ENCODE peak calls at places on chromosomes 2 and 18, in ten cellular contexts. One of them, this sample, is unnamed.

GRCh38 chr2:157345647-157346389 is 20.2 kb upstream of the ERMN start:
- DNase-seq in transverse colon: no peak
- DNase-seq in kidney: no peak
- DNase-seq in A549: no peak
- DNase-seq in sigmoid colon: no peak
- DNase-seq in HepG2: no peak
- DNase-seq in hepatocyte: no peak
- DNase-seq in spleen: no peak
- DNase-seq in psoas muscle: no peak
- DNase-seq in lung: no peak
- DNase-seq in this sample: no peak

GRCh38 chr2:223114170-223114569 is 62.2 kb downstream of the KCNE4 start:
- DNase-seq in spleen: no peak
- DNase-seq in A549: no peak
- DNase-seq in HepG2: no peak
- DNase-seq in lung: no peak
- DNase-seq in kidney: no peak
- DNase-seq in hepatocyte: no peak
- DNase-seq in transverse colon: no peak
- DNase-seq in psoas muscle: no peak
- DNase-seq in sigmoid colon: no peak
- DNase-seq in this sample: no peak

GRCh38 chr2:144374163-144374661 is 145.7 kb downstream of the ZEB2 start:
- DNase-seq in psoas muscle: no peak
- DNase-seq in lung: no peak
- DNase-seq in transverse colon: no peak
- DNase-seq in hepatocyte: no peak
- DNase-seq in spleen: no peak
- DNase-seq in A549: no peak
- DNase-seq in HepG2: no peak
- DNase-seq in kidney: no peak
- DNase-seq in sigmoid colon: no peak
- DNase-seq in this sample: no peak

GRCh38 chr2:234111523-234111922 is 61.0 kb downstream of the SPP2 start:
- DNase-seq in transverse colon: no peak
- DNase-seq in lung: no peak
- DNase-seq in HepG2: no peak
- DNase-seq in spleen: no peak
- DNase-seq in sigmoid colon: no peak
- DNase-seq in A549: peak; percentile 66
- DNase-seq in kidney: no peak
- DNase-seq in hepatocyte: no peak
- DNase-seq in psoas muscle: no peak
- DNase-seq in this sample: no peak

GRCh38 chr2:68709421-68709911 is 25.1 kb upstream of the ARHGAP25 start:
- DNase-seq in transverse colon: no peak
- DNase-seq in lung: no peak
- DNase-seq in A549: peak; percentile 62
- DNase-seq in hepatocyte: peak; percentile 68
- DNase-seq in kidney: no peak
- DNase-seq in sigmoid colon: no peak
- DNase-seq in spleen: no peak
- DNase-seq in HepG2: peak; percentile 57
- DNase-seq in psoas muscle: no peak
- DNase-seq in this sample: no peak

GRCh38 chr18:34633368-34633767 is 76.7 kb upstream of the DTNA start:
- DNase-seq in sigmoid colon: no peak
- DNase-seq in hepatocyte: no peak
- DNase-seq in kidney: no peak
- DNase-seq in transverse colon: no peak
- DNase-seq in HepG2: no peak
- DNase-seq in psoas muscle: no peak
- DNase-seq in spleen: no peak
- DNase-seq in lung: no peak
- DNase-seq in A549: no peak
- DNase-seq in this sample: no peak

GRCh38 chr2:47108638-47109372 is 46.3 kb downstream of the STPG4 start:
- DNase-seq in sigmoid colon: no peak
- DNase-seq in A549: no peak
- DNase-seq in kidney: no peak
- DNase-seq in psoas muscle: no peak
- DNase-seq in transverse colon: no peak
- DNase-seq in HepG2: no peak
- DNase-seq in hepatocyte: no peak
- DNase-seq in spleen: no peak
- DNase-seq in lung: no peak
- DNase-seq in this sample: no peak

GRCh38 chr2:167749641-167750040 is 497.8 kb downstream of the STK39 start:
- DNase-seq in hepatocyte: no peak
- DNase-seq in lung: no peak
- DNase-seq in transverse colon: no peak
- DNase-seq in spleen: no peak
- DNase-seq in A549: no peak
- DNase-seq in sigmoid colon: no peak
- DNase-seq in psoas muscle: no peak
- DNase-seq in kidney: no peak
- DNase-seq in HepG2: no peak
- DNase-seq in this sample: no peak

GRCh38 chr2:6580982-6581381 is 284.7 kb downstream of the CMPK2 start:
- DNase-seq in A549: no peak
- DNase-seq in HepG2: no peak
- DNase-seq in transverse colon: no peak
- DNase-seq in kidney: no peak
- DNase-seq in hepatocyte: no peak
- DNase-seq in psoas muscle: no peak
- DNase-seq in spleen: no peak
- DNase-seq in sigmoid colon: no peak
- DNase-seq in lung: no peak
- DNase-seq in this sample: no peak

GRCh38 chr18:79459946-79460345 is 64.2 kb downstream of the NFATC1 start:
- DNase-seq in sigmoid colon: no peak
- DNase-seq in lung: no peak
- DNase-seq in HepG2: no peak
- DNase-seq in spleen: no peak
- DNase-seq in kidney: no peak
- DNase-seq in transverse colon: no peak
- DNase-seq in psoas muscle: no peak
- DNase-seq in hepatocyte: no peak
- DNase-seq in A549: no peak
- DNase-seq in this sample: no peak

GRCh38 chr2:240603846-240604245 is 17.3 kb downstream of the CAPN10 start:
- DNase-seq in psoas muscle: peak; percentile 43
- DNase-seq in A549: no peak
- DNase-seq in spleen: peak; percentile 66
- DNase-seq in HepG2: no peak
- DNase-seq in hepatocyte: no peak
- DNase-seq in transverse colon: peak; percentile 9
- DNase-seq in kidney: peak; percentile 66
- DNase-seq in lung: no peak
- DNase-seq in sigmoid colon: peak; percentile 54
- DNase-seq in this sample: no peak
- H3K27ac ChIP-seq in psoas muscle: no peak overlapping the region
- H3K27ac ChIP-seq in A549: no peak overlapping the region
- H3K27ac ChIP-seq in spleen: no peak overlapping the region
- H3K27ac ChIP-seq in HepG2: peak overlapping the region; percentile 91
- H3K27ac ChIP-seq in hepatocyte: peak overlapping the region; percentile 82
- H3K27ac ChIP-seq in transverse colon: peak overlapping the region; percentile 90
- H3K27ac ChIP-seq in kidney: no peak overlapping the region
- H3K27ac ChIP-seq in lung: no peak overlapping the region
- H3K27ac ChIP-seq in sigmoid colon: no peak overlapping the region
- H3K27ac ChIP-seq in this sample: no peak overlapping the region

GRCh38 chr2:156343940-156344301 is 11.4 kb upstream of the NR4A2 start:
- DNase-seq in hepatocyte: no peak
- DNase-seq in spleen: no peak
- DNase-seq in transverse colon: no peak
- DNase-seq in lung: no peak
- DNase-seq in A549: no peak
- DNase-seq in kidney: no peak
- DNase-seq in psoas muscle: no peak
- DNase-seq in sigmoid colon: no peak
- DNase-seq in HepG2: no peak
- DNase-seq in this sample: no peak

GRCh38 chr2:156346731-156347130 is 14.2 kb upstream of the NR4A2 start:
- DNase-seq in transverse colon: no peak
- DNase-seq in sigmoid colon: no peak
- DNase-seq in psoas muscle: no peak
- DNase-seq in HepG2: no peak
- DNase-seq in lung: no peak
- DNase-seq in spleen: no peak
- DNase-seq in A549: no peak
- DNase-seq in hepatocyte: no peak
- DNase-seq in kidney: no peak
- DNase-seq in this sample: no peak

GRCh38 chr2:156342252-156343095 is 10.0 kb upstream of the NR4A2 start:
- DNase-seq in kidney: peak; percentile 98
- DNase-seq in transverse colon: peak; percentile 96
- DNase-seq in A549: peak; percentile 65
- DNase-seq in spleen: peak; percentile 96
- DNase-seq in hepatocyte: peak; percentile 98
- DNase-seq in lung: peak; percentile 93
- DNase-seq in psoas muscle: peak; percentile 98
- DNase-seq in sigmoid colon: peak; percentile 99
- DNase-seq in HepG2: peak; percentile 48
- DNase-seq in this sample: peak; percentile 91

GRCh38 chr2:156343096-156343939 is 10.8 kb upstream of the NR4A2 start:
- DNase-seq in sigmoid colon: no peak
- DNase-seq in spleen: no peak
- DNase-seq in hepatocyte: no peak
- DNase-seq in A549: no peak
- DNase-seq in transverse colon: no peak
- DNase-seq in kidney: no peak
- DNase-seq in lung: no peak
- DNase-seq in HepG2: no peak
- DNase-seq in psoas muscle: no peak
- DNase-seq in this sample: no peak

GRCh38 chr2:156345582-156345981 is 13.1 kb upstream of the NR4A2 start:
- DNase-seq in A549: no peak
- DNase-seq in psoas muscle: no peak
- DNase-seq in HepG2: no peak
- DNase-seq in kidney: no peak
- DNase-seq in hepatocyte: no peak
- DNase-seq in lung: no peak
- DNase-seq in sigmoid colon: no peak
- DNase-seq in spleen: no peak
- DNase-seq in transverse colon: no peak
- DNase-seq in this sample: no peak
- H3K27ac ChIP-seq in A549: no peak overlapping the region
- H3K27ac ChIP-seq in psoas muscle: peak overlapping the region; percentile 25
- H3K27ac ChIP-seq in HepG2: no peak overlapping the region
- H3K27ac ChIP-seq in kidney: no peak overlapping the region
- H3K27ac ChIP-seq in hepatocyte: no peak overlapping the region
- H3K27ac ChIP-seq in lung: no peak overlapping the region
- H3K27ac ChIP-seq in sigmoid colon: no peak overlapping the region
- H3K27ac ChIP-seq in spleen: no peak overlapping the region
- H3K27ac ChIP-seq in transverse colon: no peak overlapping the region
- H3K27ac ChIP-seq in this sample: no peak overlapping the region

GRCh38 chr2:64955467-64955866 is 33.7 kb upstream of the SLC1A4 start:
- DNase-seq in transverse colon: no peak
- DNase-seq in A549: no peak
- DNase-seq in hepatocyte: no peak
- DNase-seq in spleen: no peak
- DNase-seq in sigmoid colon: no peak
- DNase-seq in kidney: no peak
- DNase-seq in lung: no peak
- DNase-seq in psoas muscle: no peak
- DNase-seq in HepG2: no peak
- DNase-seq in this sample: no peak

GRCh38 chr2:64958556-64958955 is 30.6 kb upstream of the SLC1A4 start:
- DNase-seq in A549: no peak
- DNase-seq in sigmoid colon: no peak
- DNase-seq in kidney: no peak
- DNase-seq in spleen: no peak
- DNase-seq in hepatocyte: no peak
- DNase-seq in psoas muscle: no peak
- DNase-seq in lung: no peak
- DNase-seq in HepG2: no peak
- DNase-seq in transverse colon: no peak
- DNase-seq in this sample: no peak

GRCh38 chr2:64960819-64961218 is 28.4 kb upstream of the SLC1A4 start:
- DNase-seq in spleen: no peak
- DNase-seq in hepatocyte: no peak
- DNase-seq in kidney: no peak
- DNase-seq in sigmoid colon: no peak
- DNase-seq in lung: no peak
- DNase-seq in psoas muscle: no peak
- DNase-seq in HepG2: no peak
- DNase-seq in A549: no peak
- DNase-seq in transverse colon: no peak
- DNase-seq in this sample: no peak

GRCh38 chr2:64952896-64953482 is 36.2 kb upstream of the SLC1A4 start:
- DNase-seq in lung: no peak
- DNase-seq in transverse colon: no peak
- DNase-seq in A549: peak; percentile 51
- DNase-seq in kidney: no peak
- DNase-seq in HepG2: no peak
- DNase-seq in spleen: no peak
- DNase-seq in sigmoid colon: no peak
- DNase-seq in hepatocyte: no peak
- DNase-seq in psoas muscle: no peak
- DNase-seq in this sample: no peak

DNA sequence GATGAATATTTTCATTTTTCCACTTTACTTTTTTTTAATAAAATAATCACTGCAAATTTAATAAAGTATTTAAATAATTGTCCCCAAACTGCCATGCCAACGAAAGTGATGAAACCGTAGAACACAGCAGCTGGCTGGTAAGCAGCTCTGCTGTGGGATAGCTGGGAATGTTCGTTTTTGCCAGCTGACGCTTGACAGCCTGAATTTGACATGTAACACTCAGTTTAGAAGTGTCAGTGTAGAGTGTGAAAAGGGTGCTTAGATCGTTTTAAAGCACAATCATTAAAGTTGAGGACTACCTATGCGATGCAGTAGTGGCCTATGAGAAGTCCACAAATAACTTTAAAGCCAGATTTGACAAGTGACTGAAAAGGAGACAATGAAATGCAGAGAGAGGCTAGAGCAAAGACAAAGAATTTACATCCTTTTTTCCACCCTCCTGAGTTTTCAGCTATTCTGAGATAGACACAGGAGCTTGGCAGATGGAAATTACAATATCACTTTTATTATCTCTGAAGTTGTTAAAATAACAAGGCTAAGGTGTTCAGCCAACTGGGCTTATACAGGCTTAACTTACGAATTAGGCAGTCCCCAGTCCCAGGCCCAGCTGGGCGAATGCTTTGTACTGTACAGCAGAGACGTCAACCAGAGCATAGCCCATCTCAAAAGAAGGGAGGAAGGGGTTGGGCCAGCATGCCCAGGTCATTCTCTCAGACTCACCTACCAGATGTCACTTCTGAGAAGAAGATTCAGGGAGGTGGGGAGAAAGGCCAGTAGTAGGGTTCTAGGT is 31.9 kb upstream of the SLC1A4 start:
- DNase-seq in A549: no peak
- DNase-seq in HepG2: no peak
- DNase-seq in hepatocyte: no peak
- DNase-seq in sigmoid colon: no peak
- DNase-seq in spleen: no peak
- DNase-seq in psoas muscle: no peak
- DNase-seq in transverse colon: no peak
- DNase-seq in kidney: no peak
- DNase-seq in lung: no peak
- DNase-seq in this sample: no peak
- H3K27ac ChIP-seq in A549: no peak overlapping the region
- H3K27ac ChIP-seq in HepG2: no peak overlapping the region
- H3K27ac ChIP-seq in hepatocyte: no peak overlapping the region
- H3K27ac ChIP-seq in sigmoid colon: no peak overlapping the region
- H3K27ac ChIP-seq in spleen: no peak overlapping the region
- H3K27ac ChIP-seq in psoas muscle: peak overlapping the region; percentile 50
- H3K27ac ChIP-seq in transverse colon: no peak overlapping the region
- H3K27ac ChIP-seq in kidney: no peak overlapping the region
- H3K27ac ChIP-seq in lung: no peak overlapping the region
- H3K27ac ChIP-seq in this sample: no peak overlapping the region

GRCh38 chr2:181832015-181832414 is 59.5 kb upstream of the ITPRID2 start:
- DNase-seq in HepG2: no peak
- DNase-seq in psoas muscle: no peak
- DNase-seq in lung: no peak
- DNase-seq in spleen: no peak
- DNase-seq in A549: no peak
- DNase-seq in transverse colon: no peak
- DNase-seq in sigmoid colon: no peak
- DNase-seq in hepatocyte: no peak
- DNase-seq in kidney: no peak
- DNase-seq in this sample: no peak
- H3K27ac ChIP-seq in HepG2: no peak overlapping the region
- H3K27ac ChIP-seq in psoas muscle: no peak overlapping the region
- H3K27ac ChIP-seq in lung: no peak overlapping the region
- H3K27ac ChIP-seq in spleen: no peak overlapping the region
- H3K27ac ChIP-seq in A549: no peak overlapping the region
- H3K27ac ChIP-seq in transverse colon: no peak overlapping the region
- H3K27ac ChIP-seq in sigmoid colon: no peak overlapping the region
- H3K27ac ChIP-seq in hepatocyte: no peak overlapping the region
- H3K27ac ChIP-seq in kidney: no peak overlapping the region
- H3K27ac ChIP-seq in this sample: no peak overlapping the region